ENCODE peak calls at places on chromosomes 5 and 9, in four cellular contexts. K, S, A and U are unnamed samples.

GRCh38 chr5:61575103-61575502 is 243.0 kb downstream of the ZSWIM6 start:
- DNase-seq in A (no peak), K (no peak), S (peak), U (no peak)

GRCh38 chr9:34633851-34634550 is 3.6 kb downstream of the SIGMAR1 start:
- DNase-seq in S (peak), A (no peak), K (peak), U (peak)

GRCh38 chr5:78182838-78183237 is 111.7 kb downstream of the AP3B1 start:
- DNase-seq in A (no peak), S (peak), K (no peak), U (no peak)

GRCh38 chr9:124450241-124450924 is at the start of gene ADGRD2:
- DNase-seq in S (peak), A (peak), K (no peak), U (no peak)

GRCh38 chr9:79912641-79913040 is 340.9 kb downstream of the TLE4 start:
- DNase-seq in S (no peak), K (no peak), A (no peak), U (no peak)

GRCh38 chr9:133962341-133962740 is 29.8 kb downstream of the VAV2 start:
- DNase-seq in S (no peak), A (no peak), K (no peak), U (no peak)

GRCh38 chr9:18994263-18994916 is 38.6 kb downstream of the SAXO1 start:
- DNase-seq in A (no peak), K (no peak), S (no peak), U (no peak)

GRCh38 chr5:158739941-158740340 is 359.8 kb downstream of the EBF1 start:
- DNase-seq in S (no peak), K (no peak), A (no peak), U (no peak)

GRCh38 chr9:33297455-33297854 is 7.1 kb downstream of the NFX1 start:
- DNase-seq in A (no peak), S (no peak), K (no peak), U (no peak)

GRCh38 chr5:148957591-148958202 is 105.2 kb downstream of the SH3TC2 start:
- DNase-seq in A (no peak), K (no peak), S (peak), U (peak)

GRCh38 chr5:31921852-31922305 is 252.2 kb downstream of the GOLPH3 start:
- DNase-seq in A (peak), K (no peak), S (no peak), U (no peak)

GRCh38 chr5:17343675-17344074 is 126.2 kb downstream of the BASP1 start:
- DNase-seq in K (peak), S (no peak), A (no peak), U (no peak)

GRCh38 chr5:135828793-135829150 is 5.7 kb upstream of the SLC25A48 start:
- DNase-seq in A (no peak), S (no peak), K (no peak), U (no peak)

GRCh38 chr9:71690058-71690691 is 78.1 kb downstream of the CEMIP2 start:
- DNase-seq in A (no peak), K (no peak), S (no peak), U (no peak)

GRCh38 chr9:116269250-116269649 is 115.7 kb downstream of the PAPPA start:
- DNase-seq in S (no peak), K (no peak), A (no peak), U (no peak)

DNA sequence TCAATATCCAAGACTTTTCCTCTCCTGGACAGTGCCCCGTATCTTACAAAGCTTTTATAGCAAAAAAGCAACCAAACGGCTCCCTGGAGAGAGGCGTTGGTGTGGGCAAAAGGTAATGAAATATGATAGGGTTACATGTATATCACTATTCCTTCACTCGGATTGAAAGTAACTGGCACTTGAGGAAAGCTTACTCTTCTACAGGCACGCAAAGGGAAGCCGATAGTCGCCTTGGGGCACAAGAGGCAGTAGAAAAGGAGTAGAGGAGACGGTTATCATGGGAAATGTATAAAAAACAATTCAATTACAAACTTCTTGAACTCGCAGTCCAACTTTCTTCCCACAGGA is 1.1 kb downstream of the DIAPH1 start:
- DNase-seq in A (no peak), S (no peak), K (no peak), U (no peak)
- TF ChIP-seq RNF2 in A (no peak), S (no peak), K (no peak), U (no peak)

DNA sequence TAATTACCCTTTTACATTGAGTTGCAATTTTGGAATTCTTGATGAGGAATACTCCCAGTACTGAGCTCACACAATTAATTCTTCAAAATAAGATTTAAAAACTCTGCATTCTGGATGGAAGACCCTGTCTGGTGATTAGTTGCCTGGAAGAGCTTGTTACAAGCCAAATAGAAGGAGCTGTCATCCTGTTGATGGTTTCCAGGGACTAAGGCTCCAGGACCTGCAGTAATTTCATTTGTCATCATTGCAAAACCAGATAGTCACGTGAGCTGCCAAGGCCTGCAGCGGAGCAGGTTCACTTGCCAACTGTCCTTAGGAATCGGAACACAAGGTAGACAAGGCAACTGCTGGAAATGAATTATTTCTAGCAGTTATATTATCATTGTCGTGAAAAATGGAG is 597.7 kb downstream of the CCDC171 start:
- DNase-seq in K (no peak), S (no peak), A (no peak), U (no peak)
- TF ChIP-seq RNF2 in K (no peak), S (no peak), A (no peak), U (no peak)

DNA sequence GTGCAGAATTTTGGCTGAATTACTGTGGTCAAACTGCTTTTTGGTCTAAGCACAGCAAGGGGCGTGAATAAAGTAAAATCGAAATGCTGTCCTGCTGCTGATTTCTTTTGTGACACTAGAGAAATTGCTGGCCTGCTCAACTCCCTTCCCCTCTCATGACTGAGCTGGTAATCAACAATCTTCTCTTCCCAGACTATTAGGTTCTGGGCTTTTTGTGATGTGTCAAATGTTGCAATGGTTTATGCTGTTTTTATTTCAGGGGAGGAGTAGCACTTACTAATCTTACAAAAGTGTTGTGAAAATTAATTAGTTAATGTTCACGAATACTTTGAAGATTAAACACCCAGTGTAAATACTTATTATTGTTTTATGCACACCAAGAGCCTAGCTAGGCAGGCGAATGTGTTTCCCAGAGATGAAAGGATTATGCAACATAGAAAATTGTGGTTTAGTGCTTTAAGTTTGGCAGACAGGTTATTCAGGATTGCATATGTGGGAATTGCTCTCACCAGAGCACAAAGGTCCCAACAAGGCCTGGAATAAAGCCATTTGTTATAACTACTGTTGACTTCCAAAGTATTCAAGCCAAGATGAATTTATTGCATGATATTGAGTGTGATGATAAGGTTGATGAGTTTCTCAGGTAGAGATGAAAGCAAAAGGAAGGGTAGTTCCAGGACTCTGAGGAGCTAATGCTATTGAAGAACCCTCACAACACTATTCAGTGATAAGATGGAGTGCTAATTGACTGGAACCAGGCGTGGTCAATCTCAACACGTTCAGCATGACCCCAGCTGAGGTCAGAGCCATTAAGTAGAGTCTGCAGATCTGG is 280.7 kb upstream of the ZNF608 start:
- DNase-seq in K (no peak), A (no peak), S (no peak), U (no peak)
- TF ChIP-seq RNF2 in K (no peak), A (no peak), S (no peak), U (no peak)

DNA sequence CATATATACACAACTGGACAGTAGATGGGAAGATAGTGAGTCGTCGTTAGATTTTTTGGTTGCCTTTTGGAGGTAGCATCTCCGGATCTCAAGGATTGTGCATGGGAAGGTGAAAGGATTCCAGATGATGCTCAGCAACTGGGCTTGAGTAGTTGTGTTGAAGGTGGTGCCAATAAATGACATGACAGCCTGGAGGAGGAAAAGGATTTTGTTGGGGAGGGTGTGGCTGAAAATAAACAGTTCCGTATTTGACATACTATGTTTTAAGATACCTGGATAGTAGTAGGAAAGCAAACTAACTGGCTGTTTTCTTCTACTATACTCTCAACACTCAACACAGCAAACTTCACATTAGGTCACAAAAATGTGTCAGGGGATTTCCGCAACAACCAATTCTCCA is 62.4 kb downstream of the SREK1 start:
- DNase-seq in K (no peak), S (no peak), A (no peak), U (no peak)
- TF ChIP-seq RNF2 in K (no peak), S (no peak), A (no peak), U (no peak)

GRCh38 chr5:76679231-76679630 is 36.7 kb upstream of the F2R start:
- DNase-seq in K (no peak), S (no peak), A (no peak), U (no peak)
- TF ChIP-seq RNF2 in K (no peak), S (no peak), A (no peak), U (no peak)

GRCh38 chr5:23089316-23089715 is 236.2 kb upstream of the CDH12 start:
- DNase-seq in K (no peak), A (no peak), S (no peak), U (no peak)

DNA sequence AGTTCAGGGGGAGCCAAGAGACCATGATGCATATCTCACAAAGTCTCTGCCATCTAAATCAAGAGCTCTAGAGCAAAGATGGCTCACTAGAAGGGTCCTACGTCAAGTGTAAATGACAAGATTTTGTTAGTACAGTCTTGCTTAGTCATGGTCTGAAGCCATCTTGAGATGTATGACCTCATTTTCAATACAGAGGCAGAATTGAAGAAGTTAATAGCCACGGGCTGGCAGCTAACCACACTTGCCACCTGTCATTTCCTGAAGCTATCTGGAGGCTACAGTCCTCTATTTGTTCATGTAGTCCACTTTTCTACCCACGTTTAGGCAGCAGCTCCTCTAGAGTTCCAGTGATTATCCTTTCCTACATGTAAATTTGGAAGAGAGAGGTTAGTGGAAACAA is 231.7 kb upstream of the CDH12 start:
- DNase-seq in S (no peak), A (no peak), K (no peak), U (no peak)
- TF ChIP-seq RNF2 in S (no peak), A (no peak), K (no peak), U (no peak)

DNA sequence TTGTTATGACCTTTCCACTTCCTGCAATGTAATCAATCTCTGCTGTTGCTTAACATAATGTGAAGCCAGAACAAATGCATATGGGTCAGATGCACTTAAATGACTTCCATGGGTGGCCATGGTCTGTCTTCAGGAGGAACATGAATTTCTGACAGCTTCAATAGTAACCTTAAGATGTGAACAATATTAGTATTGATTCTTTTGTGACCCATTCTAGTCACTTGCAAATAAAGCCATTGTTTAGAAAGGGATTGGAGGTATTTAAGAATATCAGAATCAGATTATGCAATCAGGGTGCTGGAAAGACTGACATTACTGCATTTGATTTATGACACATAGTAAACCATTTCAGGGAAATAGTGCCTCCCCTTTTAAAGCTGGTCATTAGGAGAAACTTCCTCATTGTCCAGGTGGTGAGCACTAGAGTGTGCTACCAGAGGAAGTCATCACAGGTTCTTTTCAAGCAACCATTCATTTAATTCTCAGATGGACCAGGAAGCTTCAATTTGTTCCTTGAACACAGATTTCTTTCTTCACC is 32.1 kb downstream of the GRIN3A start:
- DNase-seq in K (no peak), S (no peak), A (no peak), U (no peak)
- TF ChIP-seq RNF2 in K (no peak), S (no peak), A (no peak), U (no peak)